ENCODE peak calls at places on chromosomes 5 and 9, in seven cellular contexts. F, Q, V, J, A, P and I are unnamed samples.
A peak's percentile ranks its signal among the peaks of the same experiment; 100 is the strongest.

GRCh38 chr5:92371171-92371888 is 988.2 kb upstream of the ARRDC3 start:
- DNase-seq in F (no peak), Q (no peak), V (no peak), J (no peak), A (no peak), P (no peak), I (no peak)

GRCh38 chr5:88938488-88938887 is 55.5 kb upstream of the MEF2C start:
- DNase-seq in F (no peak), Q (no peak), V (no peak), J (no peak), A (no peak), P (no peak), I (no peak)

GRCh38 chr5:78008356-78008967 is 232.3 kb upstream of the TBCA start:
- DNase-seq in F (no peak), Q (peak; percentile 27), V (no peak), J (peak; percentile 70), A (no peak), P (peak; percentile 58), I (no peak)

GRCh38 chr9:99241106-99241505 is 19.0 kb downstream of the SEC61B start:
- DNase-seq in F (no peak), Q (no peak), V (no peak), J (no peak), A (no peak), P (no peak), I (no peak)

GRCh38 chr9:81860581-81860980 is 67.6 kb upstream of the SPATA31D4 start:
- DNase-seq in F (no peak), Q (no peak), V (no peak), J (no peak), A (no peak), P (no peak), I (no peak)

GRCh38 chr5:90473321-90474234 is 993 bp downstream of the MBLAC2 start:
- DNase-seq in F (no peak), Q (peak; percentile 53), V (no peak), J (no peak), A (peak; percentile 14), P (peak; percentile 18), I (no peak)

GRCh38 chr9:8486095-8486494 is 686.5 kb upstream of the DMAC1 start:
- DNase-seq in F (peak; percentile 28), Q (no peak), V (no peak), J (peak; percentile 58), A (peak; percentile 25), P (no peak), I (no peak)

GRCh38 chr9:33287087-33287490 is 3.2 kb upstream of the NFX1 start:
- DNase-seq in F (peak; percentile 55), Q (peak; percentile 60), V (no peak), J (peak; percentile 79), A (peak; percentile 34), P (peak; percentile 75), I (no peak)

GRCh38 chr5:124007675-124008398 is 495.9 kb downstream of the CSNK1G3 start:
- DNase-seq in F (no peak), Q (no peak), V (no peak), J (peak; percentile 8), A (no peak), P (peak; percentile 4), I (no peak)

GRCh38 chr9:133342570-133342969 is 5.4 kb downstream of the MED22 start:
- DNase-seq in F (no peak), Q (no peak), V (no peak), J (no peak), A (no peak), P (no peak), I (no peak)

GRCh38 chr5:74918232-74918669 is 52.1 kb upstream of the FAM169A start:
- DNase-seq in F (no peak), Q (no peak), V (no peak), J (no peak), A (no peak), P (no peak), I (no peak)

GRCh38 chr5:80339116-80339515 is 19.3 kb downstream of the SPZ1 start:
- DNase-seq in F (no peak), Q (no peak), V (no peak), J (no peak), A (no peak), P (no peak), I (no peak)

GRCh38 chr9:23537192-23538059 is 288.6 kb downstream of the ELAVL2 start:
- DNase-seq in F (no peak), Q (no peak), V (no peak), J (no peak), A (no peak), P (no peak), I (no peak)

GRCh38 chr5:9456435-9457042 is 89.3 kb downstream of the SEMA5A start:
- DNase-seq in F (no peak), Q (no peak), V (no peak), J (no peak), A (peak; percentile 16), P (peak; percentile 97), I (no peak)

GRCh38 chr5:55278778-55279177 is 28.7 kb downstream of the DHX29 start:
- DNase-seq in F (no peak), Q (no peak), V (no peak), J (no peak), A (no peak), P (peak; percentile 75), I (no peak)

GRCh38 chr9:130523921-130524320 is 55.5 kb upstream of the FUBP3 start:
- DNase-seq in F (no peak), Q (no peak), V (no peak), J (no peak), A (no peak), P (no peak), I (no peak)

GRCh38 chr9:137390553-137391410 is 32.2 kb downstream of the EXD3 start:
- DNase-seq in F (no peak), Q (peak; percentile 79), V (no peak), J (no peak), A (no peak), P (no peak), I (no peak)

GRCh38 chr5:163963881-163964280 is 458.5 kb downstream of the MAT2B start:
- DNase-seq in F (no peak), Q (no peak), V (no peak), J (peak; percentile 37), A (no peak), P (no peak), I (no peak)

GRCh38 chr9:126670270-126670669 is 56.5 kb downstream of the LMX1B start:
- DNase-seq in F (no peak), Q (no peak), V (no peak), J (no peak), A (no peak), P (no peak), I (no peak)

GRCh38 chr5:89436464-89436863 is 553.5 kb upstream of the MEF2C start:
- DNase-seq in F (no peak), Q (no peak), V (no peak), J (no peak), A (no peak), P (no peak), I (no peak)

GRCh38 chr9:132157347-132158116 is 4.3 kb upstream of the NTNG2 start:
- DNase-seq in F (no peak), Q (no peak), V (no peak), J (no peak), A (no peak), P (no peak), I (no peak)
- H3K27me3 ChIP-seq in F (no peaks in the 10 kb centered on the region), Q (no peaks in the 10 kb centered on the region), V (peaks cover 7% of the 10 kb centered on the region), J (peaks cover 78% of the 10 kb centered on the region), A (no peaks in the 10 kb centered on the region), P (peaks cover 77% of the 10 kb centered on the region), I (no peaks in the 10 kb centered on the region)

DNA sequence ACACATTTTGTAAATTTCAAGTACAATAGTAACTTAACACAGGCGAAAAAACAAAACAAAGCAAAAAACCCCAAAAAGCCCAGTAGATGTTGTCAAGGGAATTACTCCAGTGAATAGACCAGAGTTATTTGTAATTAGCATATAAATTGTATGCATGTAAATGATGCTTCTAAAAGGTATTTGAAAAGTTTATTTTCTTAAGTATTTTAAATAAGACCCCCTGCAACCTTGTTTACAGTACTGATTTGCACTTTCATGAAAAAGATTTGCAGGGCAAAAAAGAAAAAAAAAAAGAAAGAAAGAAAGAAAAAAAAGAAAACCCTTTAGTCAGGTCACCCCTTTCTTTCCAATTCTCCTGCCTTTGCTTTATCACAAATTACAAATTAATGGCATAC is 372.3 kb upstream of the IRX2 start:
- DNase-seq in F (no peak), Q (no peak), V (no peak), J (no peak), A (no peak), P (no peak), I (no peak)
- H3K9me3 ChIP-seq in F (no peaks in the 10 kb centered on the region), Q (no peaks in the 10 kb centered on the region), V (no peaks in the 10 kb centered on the region), J (no peaks in the 10 kb centered on the region), A (no peaks in the 10 kb centered on the region), P (peaks cover 28% of the 10 kb centered on the region), I (no peaks in the 10 kb centered on the region)

GRCh38 chr5:101084353-101084752 is 181.3 kb upstream of the ST8SIA4 start:
- DNase-seq in F (no peak), Q (no peak), V (no peak), J (no peak), A (no peak), P (no peak), I (no peak)
- H3K4me1 ChIP-seq in F (no peaks in the 10 kb centered on the region), Q (no peaks in the 10 kb centered on the region), V (no peaks in the 10 kb centered on the region), J (no peaks in the 10 kb centered on the region), A (peaks cover 3% of the 10 kb centered on the region), P (no peaks in the 10 kb centered on the region), I (no peaks in the 10 kb centered on the region)

DNA sequence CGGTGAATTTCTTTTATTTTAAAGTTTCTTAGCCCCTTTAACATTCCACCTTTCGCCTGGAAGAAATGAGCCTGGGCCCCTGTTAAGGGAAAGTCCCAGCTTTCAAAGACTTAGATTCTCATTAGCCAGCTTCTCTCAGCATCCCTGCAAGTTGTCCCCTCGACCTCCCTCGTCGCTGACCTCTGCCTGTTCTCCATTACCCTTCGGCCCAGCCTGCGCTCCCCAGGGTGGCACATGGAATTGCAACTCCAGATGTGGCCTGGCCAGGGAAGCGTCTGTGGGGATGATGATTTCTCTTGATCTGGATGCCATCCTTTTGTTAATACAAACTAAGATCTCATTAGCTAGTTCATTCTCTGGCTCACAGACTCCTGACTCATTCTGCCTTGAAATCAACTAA is 43.4 kb upstream of the FANCC start:
- DNase-seq in F (no peak), Q (no peak), V (no peak), J (no peak), A (no peak), P (no peak), I (no peak)
- H3K27me3 ChIP-seq in F (no peaks in the 10 kb centered on the region), Q (peaks cover 4% of the 10 kb centered on the region), V (no peaks in the 10 kb centered on the region), J (no peaks in the 10 kb centered on the region), A (no peaks in the 10 kb centered on the region), P (peaks cover 2% of the 10 kb centered on the region), I (peaks cover 5% of the 10 kb centered on the region)

GRCh38 chr5:94544784-94545318 is 73.6 kb downstream of the KIAA0825 start:
- DNase-seq in F (no peak), Q (no peak), V (no peak), J (no peak), A (no peak), P (no peak), I (no peak)

GRCh38 chr5:94538260-94538659 is 80.1 kb downstream of the KIAA0825 start:
- DNase-seq in F (no peak), Q (no peak), V (no peak), J (no peak), A (no peak), P (no peak), I (no peak)

GRCh38 chr5:94540856-94541494 is 77.4 kb downstream of the KIAA0825 start:
- DNase-seq in F (no peak), Q (no peak), V (no peak), J (no peak), A (no peak), P (no peak), I (no peak)

GRCh38 chr5:94545870-94546625 is 72.4 kb downstream of the KIAA0825 start:
- DNase-seq in F (no peak), Q (peak; percentile 28), V (no peak), J (no peak), A (peak; percentile 5), P (no peak), I (no peak)

GRCh38 chr5:94544031-94544650 is 74.3 kb downstream of the KIAA0825 start:
- DNase-seq in F (no peak), Q (no peak), V (no peak), J (peak; percentile 28), A (no peak), P (peak; percentile 15), I (no peak)
- H3K9me3 ChIP-seq in F (peaks cover 11% of the 10 kb centered on the region), Q (no peaks in the 10 kb centered on the region), V (peaks cover 6% of the 10 kb centered on the region), J (no peaks in the 10 kb centered on the region), A (peaks cover 21% of the 10 kb centered on the region), P (peaks cover 3% of the 10 kb centered on the region), I (no peaks in the 10 kb centered on the region)